ENCODE peak calls at places on chromosomes 7 and 10, in eight cellular contexts. P is effector memory CD4-positive, alpha-beta T cell; N is suprapubic skin; Y is GM12892; O is activated naive CD4-positive, alpha-beta T cell treated with anti-CD3 and anti-CD28 coated beads, Interleukin-2, amount 10 ng/mL, durations not matched to agents 7 days and 5 days; I is fibroblast of the aortic adventitia; T is GM12865; C is activated CD4-positive, alpha-beta T cell treated with anti-CD3 and anti-CD28 coated beads, Interleukin-2, amount 10 ng/mL, durations not matched to agents 7 days and 5 days. F is an unnamed sample.

GRCh38 chr10:17548162-17548561 is 69.0 kb downstream of the HACD1 start:
- DNase-seq in P (no peak), N (no peak), Y (no peak), O (no peak), I (peak; percentile 50), T (no peak), C (no peak), F (no peak)

GRCh38 chr7:18350678-18351077 is 144.9 kb upstream of the HDAC9 start:
- DNase-seq in P (no peak), N (no peak), Y (no peak), O (no peak), I (no peak), T (no peak), C (no peak), F (no peak)

GRCh38 chr7:4631664-4632171 is 50.4 kb upstream of the FOXK1 start:
- DNase-seq in P (no peak), N (peak; percentile 93), Y (no peak), O (peak; percentile 26), I (peak; percentile 95), T (no peak), C (no peak), F (peak; percentile 84)

GRCh38 chr10:75117996-75118395 is 6.5 kb downstream of the SAMD8 start:
- DNase-seq in P (no peak), N (no peak), Y (no peak), O (no peak), I (peak; percentile 64), T (no peak), C (no peak), F (no peak)

GRCh38 chr7:13901577-13901976 is 87.9 kb downstream of the ETV1 start:
- DNase-seq in P (no peak), N (no peak), Y (no peak), O (no peak), I (no peak), T (no peak), C (no peak), F (no peak)

GRCh38 chr10:93758510-93758885 is 762 bp downstream of the LGI1 start:
- DNase-seq in P (no peak), N (no peak), Y (no peak), O (no peak), I (no peak), T (no peak), C (no peak), F (no peak)

GRCh38 chr7:143374556-143374955 is 6.6 kb upstream of the ZYX start:
- DNase-seq in P (no peak), N (no peak), Y (no peak), O (no peak), I (no peak), T (no peak), C (no peak), F (no peak)

GRCh38 chr7:82810558-82811259 is 352.0 kb downstream of the PCLO start:
- DNase-seq in P (no peak), N (no peak), Y (no peak), O (no peak), I (peak; percentile 85), T (peak; percentile 44), C (no peak), F (no peak)

GRCh38 chr10:119805702-119806230 is 66.9 kb downstream of the MCMBP start:
- DNase-seq in P (no peak), N (no peak), Y (no peak), O (no peak), I (no peak), T (no peak), C (no peak), F (no peak)

GRCh38 chr10:95246582-95247051 is 44.2 kb downstream of the PDLIM1 start:
- DNase-seq in P (no peak), N (peak; percentile 85), Y (no peak), O (peak; percentile 80), I (peak; percentile 87), T (peak; percentile 90), C (peak; percentile 75), F (peak; percentile 65)

GRCh38 chr7:64541438-64542359 is 21.2 kb downstream of the ZNF680 start:
- DNase-seq in P (no peak), N (no peak), Y (no peak), O (no peak), I (peak; percentile 35), T (no peak), C (no peak), F (no peak)

GRCh38 chr7:826230-826905 is 5.9 kb upstream of the SUN1 start:
- DNase-seq in P (no peak), N (no peak), Y (no peak), O (no peak), I (no peak), T (no peak), C (no peak), F (no peak)

GRCh38 chr7:111159426-111159825 is 68.5 kb downstream of the LRRN3 start:
- DNase-seq in P (no peak), N (no peak), Y (no peak), O (no peak), I (peak; percentile 27), T (no peak), C (no peak), F (no peak)

GRCh38 chr7:38840736-38841460 is 68.1 kb downstream of the VPS41 start:
- DNase-seq in P (no peak), N (no peak), Y (no peak), O (no peak), I (peak; percentile 71), T (peak; percentile 16), C (no peak), F (no peak)

GRCh38 chr10:90051053-90051452 is 349.7 kb downstream of the KIF20B start:
- DNase-seq in P (no peak), N (no peak), Y (no peak), O (no peak), I (no peak), T (peak; percentile 3), C (no peak), F (no peak)

GRCh38 chr7:50621206-50621605 is 56.0 kb upstream of the DDC start:
- DNase-seq in P (no peak), N (no peak), Y (no peak), O (no peak), I (no peak), T (no peak), C (no peak), F (no peak)

GRCh38 chr7:110944448-110944847 is 146.5 kb upstream of the LRRN3 start:
- DNase-seq in P (no peak), N (no peak), Y (no peak), O (no peak), I (no peak), T (no peak), C (no peak), F (no peak)

GRCh38 chr7:150335101-150335773 is 6.2 kb downstream of the RARRES2 start:
- DNase-seq in P (no peak), N (no peak), Y (no peak), O (no peak), I (peak; percentile 67), T (no peak), C (no peak), F (no peak)

GRCh38 chr7:131552053-131552452 is 4.4 kb downstream of the PODXL start:
- DNase-seq in P (no peak), N (no peak), Y (no peak), O (no peak), I (no peak), T (no peak), C (no peak), F (no peak)

GRCh38 chr10:46084321-46085165 is 38.5 kb upstream of the MSMB start:
- DNase-seq in P (no peak), N (peak; percentile 40), Y (no peak), O (no peak), I (no peak), T (no peak), C (no peak), F (no peak)

GRCh38 chr7:120733143-120733542 is 124.8 kb downstream of the TSPAN12 start:
- DNase-seq in P (no peak), N (no peak), Y (no peak), O (no peak), I (peak; percentile 49), T (no peak), C (no peak), F (no peak)

GRCh38 chr7:116271980-116272886 is 61.9 kb downstream of the TES start:
- DNase-seq in P (no peak), N (no peak), Y (no peak), O (no peak), I (peak; percentile 97), T (peak; percentile 18), C (no peak), F (no peak)

GRCh38 chr7:93559624-93560491 is 14.7 kb downstream of the CALCR start:
- DNase-seq in P (no peak), N (no peak), Y (no peak), O (no peak), I (no peak), T (no peak), C (no peak), F (no peak)

GRCh38 chr10:119824299-119824698 is 48.3 kb downstream of the MCMBP start:
- DNase-seq in P (no peak), N (no peak), Y (no peak), O (no peak), I (no peak), T (no peak), C (no peak), F (no peak)

GRCh38 chr10:12540341-12540781 is 191.0 kb downstream of the CAMK1D start:
- DNase-seq in P (no peak), N (no peak), Y (no peak), O (no peak), I (no peak), T (no peak), C (no peak), F (no peak)

GRCh38 chr10:103780242-103781149 is 74.9 kb downstream of the SH3PXD2A start:
- DNase-seq in P (no peak), N (no peak), Y (no peak), O (no peak), I (no peak), T (no peak), C (no peak), F (no peak)

GRCh38 chr10:48294431-48294830 is 12.0 kb upstream of the MAPK8 start:
- DNase-seq in P (no peak), N (no peak), Y (no peak), O (no peak), I (no peak), T (no peak), C (no peak), F (no peak)

GRCh38 chr7:156560075-156560474 is 80.5 kb upstream of the RNF32 start:
- DNase-seq in P (no peak), N (no peak), Y (no peak), O (no peak), I (no peak), T (no peak), C (no peak), F (no peak)

GRCh38 chr10:52621635-52622079 is 150.9 kb downstream of the MBL2 start:
- DNase-seq in P (no peak), N (no peak), Y (no peak), O (no peak), I (peak; percentile 45), T (no peak), C (no peak), F (no peak)

GRCh38 chr10:6311700-6312330 is 109.1 kb downstream of the PFKFB3 start:
- DNase-seq in P (no peak), N (no peak), Y (no peak), O (no peak), I (no peak), T (no peak), C (no peak), F (no peak)

GRCh38 chr10:107708981-107709380 is 544.5 kb upstream of the SORCS1 start:
- DNase-seq in P (no peak), N (no peak), Y (no peak), O (no peak), I (no peak), T (no peak), C (no peak), F (no peak)

GRCh38 chr10:110402077-110402416 is 95.7 kb upstream of the DUSP5 start:
- DNase-seq in P (no peak), N (no peak), Y (no peak), O (no peak), I (no peak), T (no peak), C (no peak), F (no peak)

GRCh38 chr7:10888861-10889260 is 84.8 kb upstream of the PHF14 start:
- DNase-seq in P (peak; percentile 1), N (no peak), Y (no peak), O (peak; percentile 34), I (no peak), T (peak; percentile 4), C (peak; percentile 12), F (no peak)

GRCh38 chr10:127470911-127471310 is 78.2 kb upstream of the NPS start:
- DNase-seq in P (no peak), N (no peak), Y (no peak), O (no peak), I (no peak), T (no peak), C (no peak), F (no peak)